ENCODE peak calls at places on chromosome 13, in nine cellular contexts. One of them, this sample, is unnamed.

GRCh38 chr13:80054806-80055205 is 286.1 kb downstream of the SPRY2 start:
- DNase-seq in mammary epithelial cell: peak
- DNase-seq in neural crest cell: no peak
- DNase-seq in left lung: no peak
- DNase-seq in progenitor cell of endocrine pancreas: no peak
- DNase-seq in cardiac fibroblast: peak
- DNase-seq in fibroblast of lung: no peak
- DNase-seq in cardiac muscle cell: no peak
- DNase-seq in SK-N-SH: no peak
- DNase-seq in this sample: peak

GRCh38 chr13:110001622-110002275 is 215.4 kb upstream of the IRS2 start:
- DNase-seq in SK-N-SH: no peak
- DNase-seq in cardiac fibroblast: peak
- DNase-seq in cardiac muscle cell: peak
- DNase-seq in progenitor cell of endocrine pancreas: no peak
- DNase-seq in fibroblast of lung: peak
- DNase-seq in mammary epithelial cell: peak
- DNase-seq in neural crest cell: no peak
- DNase-seq in left lung: no peak
- DNase-seq in this sample: peak

GRCh38 chr13:112141643-112142400 is 74.9 kb downstream of the SOX1 start:
- DNase-seq in cardiac muscle cell: no peak
- DNase-seq in mammary epithelial cell: no peak
- DNase-seq in fibroblast of lung: no peak
- DNase-seq in SK-N-SH: no peak
- DNase-seq in cardiac fibroblast: no peak
- DNase-seq in progenitor cell of endocrine pancreas: no peak
- DNase-seq in neural crest cell: no peak
- DNase-seq in left lung: no peak
- DNase-seq in this sample: no peak

GRCh38 chr13:42174344-42175162 is 97.4 kb upstream of the AKAP11 start:
- DNase-seq in left lung: no peak
- DNase-seq in mammary epithelial cell: no peak
- DNase-seq in cardiac fibroblast: peak
- DNase-seq in SK-N-SH: no peak
- DNase-seq in progenitor cell of endocrine pancreas: no peak
- DNase-seq in neural crest cell: no peak
- DNase-seq in fibroblast of lung: peak
- DNase-seq in cardiac muscle cell: peak
- DNase-seq in this sample: peak

GRCh38 chr13:20125129-20125782 is 35.6 kb downstream of the GJA3 start:
- DNase-seq in fibroblast of lung: peak
- DNase-seq in mammary epithelial cell: peak
- DNase-seq in progenitor cell of endocrine pancreas: no peak
- DNase-seq in left lung: no peak
- DNase-seq in neural crest cell: no peak
- DNase-seq in cardiac muscle cell: peak
- DNase-seq in cardiac fibroblast: peak
- DNase-seq in SK-N-SH: no peak
- DNase-seq in this sample: peak

GRCh38 chr13:20716951-20717350 is 13.5 kb downstream of the IL17D start:
- DNase-seq in mammary epithelial cell: no peak
- DNase-seq in progenitor cell of endocrine pancreas: no peak
- DNase-seq in cardiac muscle cell: no peak
- DNase-seq in left lung: no peak
- DNase-seq in fibroblast of lung: no peak
- DNase-seq in SK-N-SH: no peak
- DNase-seq in neural crest cell: no peak
- DNase-seq in cardiac fibroblast: no peak
- DNase-seq in this sample: no peak

GRCh38 chr13:98691360-98691759 is 61.1 kb downstream of the SLC15A1 start:
- DNase-seq in mammary epithelial cell: peak
- DNase-seq in cardiac muscle cell: no peak
- DNase-seq in cardiac fibroblast: no peak
- DNase-seq in fibroblast of lung: no peak
- DNase-seq in neural crest cell: no peak
- DNase-seq in SK-N-SH: no peak
- DNase-seq in left lung: no peak
- DNase-seq in progenitor cell of endocrine pancreas: no peak
- DNase-seq in this sample: no peak

GRCh38 chr13:97522243-97522642 is 88.3 kb downstream of the RAP2A start:
- DNase-seq in mammary epithelial cell: no peak
- DNase-seq in left lung: no peak
- DNase-seq in cardiac fibroblast: no peak
- DNase-seq in cardiac muscle cell: no peak
- DNase-seq in progenitor cell of endocrine pancreas: no peak
- DNase-seq in neural crest cell: no peak
- DNase-seq in fibroblast of lung: no peak
- DNase-seq in SK-N-SH: no peak
- DNase-seq in this sample: no peak

GRCh38 chr13:51154029-51154555 is 43.0 kb upstream of the C13orf42 start:
- DNase-seq in fibroblast of lung: peak
- DNase-seq in mammary epithelial cell: no peak
- DNase-seq in cardiac muscle cell: peak
- DNase-seq in neural crest cell: no peak
- DNase-seq in left lung: no peak
- DNase-seq in progenitor cell of endocrine pancreas: no peak
- DNase-seq in cardiac fibroblast: peak
- DNase-seq in SK-N-SH: no peak
- DNase-seq in this sample: no peak

GRCh38 chr13:51153527-51153926 is 42.5 kb upstream of the C13orf42 start:
- DNase-seq in fibroblast of lung: no peak
- DNase-seq in neural crest cell: no peak
- DNase-seq in cardiac fibroblast: peak
- DNase-seq in progenitor cell of endocrine pancreas: no peak
- DNase-seq in cardiac muscle cell: peak
- DNase-seq in SK-N-SH: no peak
- DNase-seq in left lung: no peak
- DNase-seq in mammary epithelial cell: no peak
- DNase-seq in this sample: no peak

GRCh38 chr13:51156666-51157065 is 45.6 kb upstream of the C13orf42 start:
- DNase-seq in cardiac muscle cell: no peak
- DNase-seq in left lung: no peak
- DNase-seq in progenitor cell of endocrine pancreas: no peak
- DNase-seq in mammary epithelial cell: no peak
- DNase-seq in fibroblast of lung: no peak
- DNase-seq in cardiac fibroblast: no peak
- DNase-seq in SK-N-SH: no peak
- DNase-seq in neural crest cell: no peak
- DNase-seq in this sample: no peak

GRCh38 chr13:51158923-51159322 is 47.8 kb upstream of the C13orf42 start:
- DNase-seq in SK-N-SH: no peak
- DNase-seq in cardiac fibroblast: peak
- DNase-seq in mammary epithelial cell: no peak
- DNase-seq in fibroblast of lung: peak
- DNase-seq in progenitor cell of endocrine pancreas: no peak
- DNase-seq in neural crest cell: no peak
- DNase-seq in cardiac muscle cell: peak
- DNase-seq in left lung: no peak
- DNase-seq in this sample: no peak

DNA sequence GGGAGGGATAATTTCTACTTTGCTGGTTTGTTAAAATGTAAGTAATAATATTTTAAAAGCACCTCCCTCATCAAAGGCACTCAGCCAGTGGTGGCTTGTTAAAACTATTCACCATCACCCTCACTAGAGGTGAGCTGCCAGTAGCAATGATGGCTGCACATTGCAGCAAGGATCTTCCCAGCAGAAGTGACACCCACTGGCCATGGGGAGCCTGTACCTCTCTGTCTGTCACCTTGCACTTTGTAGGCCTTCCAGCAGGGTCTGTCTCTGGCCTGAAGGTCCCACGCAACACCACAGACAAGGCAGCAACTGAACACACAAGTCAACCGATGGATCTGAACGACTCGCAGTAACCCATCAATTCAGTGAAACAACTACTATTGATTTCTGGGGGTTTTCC is 47.3 kb upstream of the C13orf42 start:
- DNase-seq in left lung: no peak
- DNase-seq in mammary epithelial cell: no peak
- DNase-seq in neural crest cell: no peak
- DNase-seq in SK-N-SH: peak
- DNase-seq in cardiac fibroblast: no peak
- DNase-seq in progenitor cell of endocrine pancreas: no peak
- DNase-seq in cardiac muscle cell: no peak
- DNase-seq in fibroblast of lung: no peak
- DNase-seq in this sample: no peak
- TF ChIP-seq CTCF in left lung: no peak
- TF ChIP-seq CTCF in mammary epithelial cell: no peak
- TF ChIP-seq CTCF in neural crest cell: no peak
- TF ChIP-seq CTCF in SK-N-SH: no peak
- TF ChIP-seq CTCF in cardiac fibroblast: no peak
- TF ChIP-seq CTCF in progenitor cell of endocrine pancreas: peak
- TF ChIP-seq CTCF in cardiac muscle cell: no peak
- TF ChIP-seq CTCF in fibroblast of lung: no peak
- TF ChIP-seq CTCF in this sample: no peak

DNA sequence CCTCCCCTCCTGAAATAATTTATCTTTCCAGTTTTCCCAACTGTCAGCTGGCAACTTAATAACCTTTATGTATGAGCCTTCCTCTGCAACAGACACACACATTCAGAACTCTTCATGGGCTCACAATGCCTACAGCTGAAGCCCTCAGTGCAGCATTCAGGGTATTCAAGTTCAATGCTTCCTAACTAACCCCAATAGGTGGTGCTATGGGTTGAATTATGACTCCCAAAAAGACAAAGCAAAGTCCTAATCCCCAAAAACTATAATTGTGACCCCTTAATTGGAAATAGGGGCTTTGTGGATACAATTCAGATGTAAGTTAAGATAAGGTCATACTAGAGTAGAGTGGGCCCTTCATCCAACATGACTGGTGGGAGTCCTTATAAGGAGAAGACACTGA is 202.2 kb downstream of the SUCLA2 start:
- DNase-seq in SK-N-SH: no peak
- DNase-seq in cardiac fibroblast: peak
- DNase-seq in cardiac muscle cell: peak
- DNase-seq in neural crest cell: no peak
- DNase-seq in progenitor cell of endocrine pancreas: no peak
- DNase-seq in left lung: no peak
- DNase-seq in mammary epithelial cell: peak
- DNase-seq in fibroblast of lung: peak
- DNase-seq in this sample: no peak
- TF ChIP-seq CTCF in SK-N-SH: peak
- TF ChIP-seq CTCF in cardiac fibroblast: peak
- TF ChIP-seq CTCF in cardiac muscle cell: peak
- TF ChIP-seq CTCF in neural crest cell: no peak
- TF ChIP-seq CTCF in progenitor cell of endocrine pancreas: no peak
- TF ChIP-seq CTCF in left lung: no peak
- TF ChIP-seq CTCF in mammary epithelial cell: peak
- TF ChIP-seq CTCF in fibroblast of lung: peak
- TF ChIP-seq CTCF in this sample: peak

DNA sequence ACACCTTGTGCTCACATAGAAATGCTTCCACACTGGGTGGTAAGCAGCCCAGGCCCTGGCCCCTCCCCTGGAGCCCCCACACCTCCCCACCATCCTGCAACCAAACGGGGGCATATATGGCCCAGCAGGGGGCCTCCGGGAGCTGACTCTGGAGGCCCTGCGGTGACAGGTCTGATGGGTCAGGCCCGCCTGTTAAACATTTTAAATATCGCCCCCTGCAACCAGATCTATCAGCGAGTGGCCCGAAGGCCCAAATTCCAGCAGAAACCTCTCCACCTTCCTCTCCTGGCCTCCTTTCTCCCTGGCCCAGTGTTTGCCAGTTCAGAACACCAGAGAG is 48.0 kb upstream of the KATNAL1 start:
- DNase-seq in left lung: no peak
- DNase-seq in cardiac fibroblast: no peak
- DNase-seq in neural crest cell: peak
- DNase-seq in fibroblast of lung: no peak
- DNase-seq in cardiac muscle cell: no peak
- DNase-seq in SK-N-SH: peak
- DNase-seq in mammary epithelial cell: no peak
- DNase-seq in progenitor cell of endocrine pancreas: peak
- DNase-seq in this sample: no peak
- TF ChIP-seq CTCF in left lung: peak
- TF ChIP-seq CTCF in cardiac fibroblast: peak
- TF ChIP-seq CTCF in neural crest cell: peak
- TF ChIP-seq CTCF in fibroblast of lung: peak
- TF ChIP-seq CTCF in cardiac muscle cell: peak
- TF ChIP-seq CTCF in SK-N-SH: peak
- TF ChIP-seq CTCF in mammary epithelial cell: no peak
- TF ChIP-seq CTCF in progenitor cell of endocrine pancreas: peak
- TF ChIP-seq CTCF in this sample: peak

GRCh38 chr13:52011690-52012511 is at the start of gene ALG11:
- DNase-seq in cardiac fibroblast: peak
- DNase-seq in progenitor cell of endocrine pancreas: peak
- DNase-seq in left lung: peak
- DNase-seq in SK-N-SH: peak
- DNase-seq in mammary epithelial cell: peak
- DNase-seq in cardiac muscle cell: peak
- DNase-seq in neural crest cell: peak
- DNase-seq in fibroblast of lung: peak
- DNase-seq in this sample: peak

GRCh38 chr13:52006491-52007245 is 4.6 kb downstream of the ATP7B start:
- DNase-seq in fibroblast of lung: no peak
- DNase-seq in mammary epithelial cell: no peak
- DNase-seq in cardiac fibroblast: no peak
- DNase-seq in SK-N-SH: no peak
- DNase-seq in left lung: no peak
- DNase-seq in cardiac muscle cell: no peak
- DNase-seq in progenitor cell of endocrine pancreas: no peak
- DNase-seq in neural crest cell: no peak
- DNase-seq in this sample: no peak

GRCh38 chr13:52012512-52012836 is 276 bp downstream of the ALG11 start:
- DNase-seq in progenitor cell of endocrine pancreas: no peak
- DNase-seq in mammary epithelial cell: no peak
- DNase-seq in cardiac muscle cell: no peak
- DNase-seq in neural crest cell: no peak
- DNase-seq in SK-N-SH: no peak
- DNase-seq in cardiac fibroblast: no peak
- DNase-seq in left lung: no peak
- DNase-seq in fibroblast of lung: no peak
- DNase-seq in this sample: no peak

GRCh38 chr13:52009985-52010384 is 1.3 kb downstream of the ATP7B start:
- DNase-seq in progenitor cell of endocrine pancreas: no peak
- DNase-seq in fibroblast of lung: no peak
- DNase-seq in SK-N-SH: no peak
- DNase-seq in left lung: no peak
- DNase-seq in cardiac fibroblast: no peak
- DNase-seq in cardiac muscle cell: no peak
- DNase-seq in neural crest cell: no peak
- DNase-seq in mammary epithelial cell: no peak
- DNase-seq in this sample: no peak

DNA sequence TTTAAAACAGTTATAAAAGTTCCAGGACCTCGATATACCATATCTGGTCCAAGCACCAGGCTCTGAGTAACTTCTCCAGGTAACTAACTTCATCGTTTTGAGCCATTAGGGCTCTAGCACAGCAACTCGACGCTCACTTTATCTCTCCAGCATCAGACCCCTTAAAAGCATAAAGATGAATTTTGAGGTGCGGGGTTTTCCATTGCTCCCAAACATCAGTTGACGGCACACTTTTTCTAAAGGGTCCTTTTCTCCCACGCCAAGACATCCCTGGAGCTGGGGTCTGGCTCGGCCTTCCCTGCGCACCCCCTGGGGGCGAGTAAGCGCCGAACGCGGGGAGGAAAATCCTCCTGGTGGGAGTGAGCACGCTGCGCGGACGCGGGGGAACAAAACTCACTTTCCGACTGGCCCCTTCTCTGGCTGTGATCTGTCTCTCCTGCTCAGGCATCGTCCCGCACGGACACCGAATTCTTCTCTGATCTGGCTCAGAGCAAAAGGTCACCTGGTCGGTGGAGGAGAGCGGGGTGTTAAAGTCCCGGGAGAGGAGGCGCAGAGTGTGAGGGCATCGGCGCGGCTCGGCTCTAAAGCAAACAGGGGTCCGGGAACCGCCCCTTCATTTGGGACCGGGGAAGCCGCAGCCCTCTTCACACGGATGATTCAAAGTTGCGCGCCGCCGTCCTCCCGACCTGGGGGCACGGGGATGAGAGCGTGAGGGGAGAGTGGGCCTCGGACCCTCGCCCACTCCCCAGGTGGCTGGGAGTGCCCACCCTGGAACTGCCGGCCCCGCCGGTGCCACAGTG is at the start of gene ATP7B:
- DNase-seq in cardiac muscle cell: peak
- DNase-seq in cardiac fibroblast: no peak
- DNase-seq in mammary epithelial cell: no peak
- DNase-seq in left lung: no peak
- DNase-seq in SK-N-SH: peak
- DNase-seq in fibroblast of lung: no peak
- DNase-seq in progenitor cell of endocrine pancreas: peak
- DNase-seq in neural crest cell: no peak
- DNase-seq in this sample: no peak
- TF ChIP-seq CTCF in cardiac muscle cell: no peak
- TF ChIP-seq CTCF in cardiac fibroblast: peak
- TF ChIP-seq CTCF in mammary epithelial cell: no peak
- TF ChIP-seq CTCF in left lung: no peak
- TF ChIP-seq CTCF in SK-N-SH: peak
- TF ChIP-seq CTCF in fibroblast of lung: peak
- TF ChIP-seq CTCF in progenitor cell of endocrine pancreas: peak
- TF ChIP-seq CTCF in neural crest cell: peak
- TF ChIP-seq CTCF in this sample: peak